ENCODE peak calls at places on chromosomes 1 and 21, in nine cellular contexts. Y is pancreas; D is globus pallidus; R is Right ventricle myocardium superior; S is activated T-helper 9 cell treated with anti-CD3 and anti-CD28 coated beads, Interleukin-2, amount 50 U/mL, for 16 hours; B is stimulated activated CD8-positive, alpha-beta memory T cell treated with anti-CD3 and anti-CD28 coated beads, Interleukin-12 subunit alpha, Interleukin-12 subunit beta, amount 100 ng/mL, for 1 hour; M is endothelial cell; H is neural crest cell; C is suprapubic skin. E is an unnamed sample.

GRCh38 chr1:2273401-2274090 is 45.4 kb downstream of the SKI start:
- DNase-seq in Y (peak), D (no peak), R (no peak), S (no peak), B (no peak), M (no peak), H (no peak), C (no peak), E (no peak)

GRCh38 chr21:25637846-25638245 is 1.2 kb upstream of the JAM2 start:
- DNase-seq in Y (no peak), D (no peak), R (no peak), S (no peak), B (no peak), M (no peak), H (no peak), C (no peak), E (no peak)

GRCh38 chr1:179812501-179813292 is 64.9 kb downstream of the TOR1AIP2 start:
- DNase-seq in Y (no peak), D (no peak), R (no peak), S (no peak), B (no peak), M (no peak), H (no peak), C (no peak), E (no peak)

GRCh38 chr1:99445486-99445885 is 181.2 kb downstream of the PLPPR4 start:
- DNase-seq in Y (no peak), D (no peak), R (no peak), S (no peak), B (no peak), M (no peak), H (no peak), C (no peak), E (no peak)

GRCh38 chr1:6359568-6360496 is 33.7 kb downstream of the ACOT7 start:
- DNase-seq in Y (peak), D (no peak), R (peak), S (peak), B (peak), M (peak), H (no peak), C (no peak), E (peak)

GRCh38 chr1:228161866-228162265 is 3.7 kb upstream of the IBA57 start:
- DNase-seq in Y (peak), D (no peak), R (no peak), S (no peak), B (no peak), M (no peak), H (no peak), C (no peak), E (no peak)

GRCh38 chr1:151311589-151312331 is 15.5 kb downstream of the PI4KB start:
- DNase-seq in Y (no peak), D (no peak), R (peak), S (peak), B (peak), M (no peak), H (no peak), C (no peak), E (no peak)

GRCh38 chr1:175016073-175016722 is 7.0 kb downstream of the MRPS14 start:
- DNase-seq in Y (no peak), D (no peak), R (no peak), S (no peak), B (no peak), M (no peak), H (no peak), C (no peak), E (no peak)

GRCh38 chr1:201758508-201759050 is 70.4 kb upstream of the IPO9 start:
- DNase-seq in Y (no peak), D (no peak), R (no peak), S (no peak), B (no peak), M (no peak), H (no peak), C (no peak), E (no peak)

E was measured in cardiac septum.